ENCODE peak calls at places on chromosome 22, in six cellular contexts. Q, C, Z, G, T and O are unnamed samples.

GRCh38 chr22:19060356-19061009 is 61.7 kb downstream of the DGCR2 start:
- DNase-seq in Q (no peak), Z (no peak), T (no peak), G (peak; percentile 22), C (peak; percentile 62), O (no peak)

GRCh38 chr22:27400811-27401210 is 400.7 kb downstream of the MN1 start:
- DNase-seq in T (no peak), G (no peak), C (no peak), Z (no peak), Q (no peak), O (no peak)

GRCh38 chr22:37519268-37520195 is at the start of gene CARD10:
- DNase-seq in Z (no peak), Q (peak; percentile 25), T (peak; percentile 46), C (no peak), G (no peak), O (peak; percentile 40)

GRCh38 chr22:17583151-17583550 is 19.9 kb downstream of the SLC25A18 start:
- DNase-seq in C (no peak), G (no peak), Q (no peak), T (no peak), Z (no peak), O (no peak)

GRCh38 chr22:37260939-37261338 is 16.9 kb upstream of the RAC2 start:
- DNase-seq in Q (peak; percentile 65), T (peak; percentile 81), G (peak; percentile 58), C (peak; percentile 51), Z (peak; percentile 58), O (peak; percentile 70)

GRCh38 chr22:37233751-37234631 is 10.1 kb downstream of the RAC2 start:
- DNase-seq in C (no peak), Z (no peak), G (no peak), T (no peak), Q (no peak), O (no peak)

GRCh38 chr22:49632199-49633009 is 195.3 kb downstream of the BRD1 start:
- DNase-seq in G (peak; percentile 55), Z (peak; percentile 89), T (peak; percentile 74), C (peak; percentile 28), Q (no peak), O (peak; percentile 75)

GRCh38 chr22:21651521-21652009 is 9.5 kb downstream of the SDF2L1 start:
- DNase-seq in Q (no peak), G (no peak), C (no peak), T (no peak), Z (no peak), O (no peak)

DNA sequence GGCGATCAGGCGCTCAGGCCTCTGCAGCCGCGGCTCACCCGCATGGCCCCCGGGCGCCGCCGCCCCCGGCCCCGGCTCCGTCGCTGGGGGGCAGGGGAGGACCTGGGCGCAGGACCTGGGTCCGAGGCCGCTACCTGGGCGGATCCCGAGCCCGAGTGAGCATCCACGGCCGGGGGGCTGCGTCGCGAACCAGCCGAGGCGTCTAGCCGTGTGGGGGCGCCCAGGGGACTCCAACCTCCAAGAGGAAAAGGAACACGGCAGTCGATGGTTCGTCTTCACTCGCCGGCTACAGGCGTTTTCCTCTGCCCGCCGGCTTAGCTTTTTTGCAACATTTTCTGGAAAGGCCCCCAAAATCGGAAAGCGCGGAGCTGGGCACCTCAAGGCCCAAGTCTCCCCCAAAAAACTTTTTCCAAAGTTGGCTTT is 698 bp downstream of the PDGFB start:
- DNase-seq in Z (peak; percentile 39), C (no peak), T (no peak), Q (no peak), G (peak; percentile 23), O (no peak)
- H3K4me3 ChIP-seq in Z (peak overlapping the region; percentile 41), C (no peak overlapping the region), T (peak overlapping the region; percentile 53), Q (peak overlapping the region; percentile 48), G (peak overlapping the region; percentile 54), O (no peak overlapping the region)

GRCh38 chr22:30816413-30816812 is 121.7 kb downstream of the OSBP2 start:
- DNase-seq in G (no peak), Z (no peak), T (no peak), Q (no peak), C (no peak), O (no peak)
- TF ChIP-seq CTCF in G (no peak), Z (no peak), T (no peak), Q (no peak), C (no peak), O (no peak)

DNA sequence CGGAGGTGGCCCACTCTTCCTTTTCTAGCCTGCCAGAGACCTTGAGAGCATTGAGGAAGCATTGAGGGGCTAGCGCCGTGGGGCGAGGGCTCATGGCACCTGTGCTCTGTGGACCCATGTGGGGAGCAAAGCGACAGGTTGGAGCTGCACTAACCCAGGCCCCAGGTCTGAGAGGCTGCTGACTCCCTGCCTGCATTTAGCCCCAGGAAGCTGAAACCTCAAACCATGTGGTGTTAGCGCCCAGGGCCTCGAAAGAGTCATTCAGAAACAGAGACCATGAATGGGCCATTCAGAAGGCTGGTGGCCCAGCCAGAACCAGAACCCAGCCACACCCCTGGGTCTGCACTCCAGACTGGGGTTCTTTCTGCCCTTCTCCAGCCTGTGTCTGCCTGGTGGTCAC is 88.6 kb downstream of the BCR start:
- DNase-seq in T (no peak), G (no peak), Z (no peak), C (no peak), Q (no peak), O (no peak)
- H3K4me3 ChIP-seq in T (no peak overlapping the region), G (no peak overlapping the region), Z (no peak overlapping the region), C (no peak overlapping the region), Q (no peak overlapping the region), O (no peak overlapping the region)

DNA sequence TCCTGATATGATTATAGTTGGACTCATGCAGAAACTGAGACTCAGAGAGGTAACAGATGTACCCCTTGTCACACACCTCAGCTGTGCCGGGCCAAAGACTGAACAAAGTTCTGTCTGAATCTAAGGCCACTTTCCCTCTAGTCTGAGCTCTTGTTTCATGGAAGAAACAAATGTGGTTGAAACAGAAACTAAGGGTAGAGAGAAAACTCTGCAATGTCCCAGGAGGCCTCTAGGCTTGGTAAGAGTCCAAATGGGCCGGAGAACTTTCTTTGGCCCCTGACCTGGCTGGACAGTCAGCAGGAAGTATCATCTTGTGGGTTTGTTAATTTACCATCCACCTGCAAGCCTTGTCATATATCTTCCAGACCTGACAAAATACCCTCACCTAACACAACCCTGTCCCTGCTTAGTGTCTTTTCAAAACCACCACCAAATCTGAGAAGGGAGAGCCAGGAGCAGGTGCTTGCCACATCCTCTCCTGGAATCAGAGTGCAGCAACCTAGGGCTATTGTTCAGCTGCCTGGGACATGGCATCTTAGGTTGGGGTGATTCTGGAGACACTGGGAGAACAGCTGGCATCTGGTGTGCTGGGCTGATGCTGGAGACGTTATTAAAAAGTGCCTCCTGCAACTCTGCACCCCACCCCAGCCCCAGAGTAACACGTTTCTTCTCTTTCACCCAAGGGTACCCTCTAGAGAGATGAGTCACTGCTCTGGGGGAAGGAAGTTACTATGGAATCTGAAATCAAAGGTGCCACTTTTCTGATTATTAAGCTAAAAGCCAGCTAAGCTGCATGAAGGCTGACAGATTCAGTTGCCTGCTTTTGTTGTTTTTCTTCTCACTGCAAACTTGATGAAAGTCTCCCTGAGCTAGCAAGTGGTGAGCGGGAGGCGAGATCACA is 126.3 kb upstream of the TIMP3 start:
- DNase-seq in Q (no peak), C (peak; percentile 68), T (peak; percentile 23), G (no peak), Z (no peak), O (no peak)
- TF ChIP-seq CTCF in Q (no peak), C (peak; percentile 41), T (no peak), G (no peak), Z (no peak), O (no peak)

GRCh38 chr22:42612336-42612735 is 2.3 kb downstream of the POLDIP3 start:
- DNase-seq in Z (no peak), T (no peak), Q (no peak), G (no peak), C (no peak), O (no peak)
- H3K4me3 ChIP-seq in Z (peak overlapping the region; percentile 77), T (no peak overlapping the region), Q (no peak overlapping the region), G (no peak overlapping the region), C (no peak overlapping the region), O (no peak overlapping the region)